ENCODE peak calls at places on chromosomes 4 and X, in six cellular contexts. One of them, this sample, is unnamed.

GRCh38 chr4:84091266-84091665 is 407.8 kb downstream of the NKX6-1 start:
- DNase-seq in K562: no peak
- DNase-seq in HCT116: no peak
- DNase-seq in GM12878: no peak
- DNase-seq in H1: no peak
- DNase-seq in HepG2: no peak
- DNase-seq in this sample: no peak

GRCh38 chrX:10233173-10233572 is 76.4 kb downstream of the CLCN4 start:
- DNase-seq in K562: no peak
- DNase-seq in HCT116: no peak
- DNase-seq in GM12878: no peak
- DNase-seq in H1: no peak
- DNase-seq in HepG2: no peak
- DNase-seq in this sample: no peak

GRCh38 chrX:45806410-45807121 is 605.9 kb upstream of the DIPK2B start:
- DNase-seq in K562: no peak
- DNase-seq in HCT116: no peak
- DNase-seq in GM12878: peak
- DNase-seq in H1: no peak
- DNase-seq in HepG2: no peak
- DNase-seq in this sample: no peak

GRCh38 chr4:146222313-146222712 is 8.0 kb downstream of the REELD1 start:
- DNase-seq in K562: no peak
- DNase-seq in HCT116: no peak
- DNase-seq in GM12878: no peak
- DNase-seq in H1: no peak
- DNase-seq in HepG2: no peak
- DNase-seq in this sample: no peak

GRCh38 chr4:147286846-147287587 is 193.9 kb upstream of the EDNRA start:
- DNase-seq in K562: no peak
- DNase-seq in HCT116: no peak
- DNase-seq in GM12878: no peak
- DNase-seq in H1: no peak
- DNase-seq in HepG2: no peak
- DNase-seq in this sample: no peak

GRCh38 chr4:6938237-6938636 is 28.6 kb downstream of the TBC1D14 start:
- DNase-seq in K562: no peak
- DNase-seq in HCT116: no peak
- DNase-seq in GM12878: no peak
- DNase-seq in H1: no peak
- DNase-seq in HepG2: no peak
- DNase-seq in this sample: no peak

GRCh38 chr4:108010167-108010566 is 20.5 kb downstream of the HADH start:
- DNase-seq in K562: no peak
- DNase-seq in HCT116: no peak
- DNase-seq in GM12878: no peak
- DNase-seq in H1: no peak
- DNase-seq in HepG2: no peak
- DNase-seq in this sample: no peak

GRCh38 chr4:40908297-40908696 is 158.5 kb downstream of the NSUN7 start:
- DNase-seq in K562: no peak
- DNase-seq in HCT116: peak
- DNase-seq in GM12878: no peak
- DNase-seq in H1: no peak
- DNase-seq in HepG2: no peak
- DNase-seq in this sample: no peak

GRCh38 chrX:43813898-43814297 is 68.4 kb downstream of the MAOB start:
- DNase-seq in K562: peak
- DNase-seq in HCT116: peak
- DNase-seq in GM12878: no peak
- DNase-seq in H1: peak
- DNase-seq in HepG2: no peak
- DNase-seq in this sample: peak

GRCh38 chrX:38036471-38036870 is 30.1 kb downstream of the SYTL5 start:
- DNase-seq in K562: no peak
- DNase-seq in HCT116: no peak
- DNase-seq in GM12878: no peak
- DNase-seq in H1: no peak
- DNase-seq in HepG2: no peak
- DNase-seq in this sample: no peak

GRCh38 chrX:39896951-39897740 is 200.6 kb downstream of the BCOR start:
- DNase-seq in K562: no peak
- DNase-seq in HCT116: no peak
- DNase-seq in GM12878: no peak
- DNase-seq in H1: peak
- DNase-seq in HepG2: peak
- DNase-seq in this sample: peak

GRCh38 chr4:127586922-127587571 is 45.7 kb upstream of the INTU start:
- DNase-seq in K562: peak
- DNase-seq in HCT116: peak
- DNase-seq in GM12878: no peak
- DNase-seq in H1: no peak
- DNase-seq in HepG2: peak
- DNase-seq in this sample: peak

GRCh38 chrX:135384161-135384836 is 37.4 kb upstream of the SMIM10L2A start:
- DNase-seq in K562: no peak
- DNase-seq in HCT116: no peak
- DNase-seq in GM12878: no peak
- DNase-seq in H1: no peak
- DNase-seq in HepG2: no peak
- DNase-seq in this sample: no peak

GRCh38 chr4:38166082-38166481 is 205.9 kb downstream of the PTTG2 start:
- DNase-seq in K562: no peak
- DNase-seq in HCT116: no peak
- DNase-seq in GM12878: no peak
- DNase-seq in H1: no peak
- DNase-seq in HepG2: no peak
- DNase-seq in this sample: no peak

GRCh38 chr4:87144346-87144745 is 76.1 kb downstream of the KLHL8 start:
- DNase-seq in K562: no peak
- DNase-seq in HCT116: no peak
- DNase-seq in GM12878: no peak
- DNase-seq in H1: no peak
- DNase-seq in HepG2: no peak
- DNase-seq in this sample: no peak

GRCh38 chr4:185665655-185666054 is 130.3 kb upstream of the PDLIM3 start:
- DNase-seq in K562: no peak
- DNase-seq in HCT116: no peak
- DNase-seq in GM12878: no peak
- DNase-seq in H1: no peak
- DNase-seq in HepG2: no peak
- DNase-seq in this sample: no peak

GRCh38 chr4:169286562-169287301 is 16.0 kb upstream of the SH3RF1 start:
- DNase-seq in K562: peak
- DNase-seq in HCT116: no peak
- DNase-seq in GM12878: no peak
- DNase-seq in H1: no peak
- DNase-seq in HepG2: no peak
- DNase-seq in this sample: no peak

GRCh38 chr4:22692736-22693135 is at the start of gene GBA3:
- DNase-seq in K562: no peak
- DNase-seq in HCT116: no peak
- DNase-seq in GM12878: no peak
- DNase-seq in H1: no peak
- DNase-seq in HepG2: no peak
- DNase-seq in this sample: no peak

GRCh38 chrX:68249401-68249831 is 183.9 kb downstream of the OPHN1 start:
- DNase-seq in K562: no peak
- DNase-seq in HCT116: no peak
- DNase-seq in GM12878: no peak
- DNase-seq in H1: no peak
- DNase-seq in HepG2: no peak
- DNase-seq in this sample: no peak

GRCh38 chrX:100194073-100194775 is 215.8 kb downstream of the PCDH19 start:
- DNase-seq in K562: no peak
- DNase-seq in HCT116: no peak
- DNase-seq in GM12878: no peak
- DNase-seq in H1: no peak
- DNase-seq in HepG2: no peak
- DNase-seq in this sample: no peak

GRCh38 chrX:7385131-7385530 is 237.2 kb upstream of the PUDP start:
- DNase-seq in K562: no peak
- DNase-seq in HCT116: no peak
- DNase-seq in GM12878: no peak
- DNase-seq in H1: no peak
- DNase-seq in HepG2: no peak
- DNase-seq in this sample: no peak

GRCh38 chr4:121526509-121526908 is 145.7 kb upstream of the QRFPR start:
- DNase-seq in K562: no peak
- DNase-seq in HCT116: no peak
- DNase-seq in GM12878: no peak
- DNase-seq in H1: no peak
- DNase-seq in HepG2: no peak
- DNase-seq in this sample: no peak
- TF ChIP-seq ZNF274 in K562: no peak
- TF ChIP-seq ZNF274 in HCT116: no peak
- TF ChIP-seq ZNF274 in GM12878: no peak
- TF ChIP-seq ZNF274 in H1: no peak
- TF ChIP-seq ZNF274 in HepG2: no peak
- TF ChIP-seq ZNF274 in this sample: no peak

DNA sequence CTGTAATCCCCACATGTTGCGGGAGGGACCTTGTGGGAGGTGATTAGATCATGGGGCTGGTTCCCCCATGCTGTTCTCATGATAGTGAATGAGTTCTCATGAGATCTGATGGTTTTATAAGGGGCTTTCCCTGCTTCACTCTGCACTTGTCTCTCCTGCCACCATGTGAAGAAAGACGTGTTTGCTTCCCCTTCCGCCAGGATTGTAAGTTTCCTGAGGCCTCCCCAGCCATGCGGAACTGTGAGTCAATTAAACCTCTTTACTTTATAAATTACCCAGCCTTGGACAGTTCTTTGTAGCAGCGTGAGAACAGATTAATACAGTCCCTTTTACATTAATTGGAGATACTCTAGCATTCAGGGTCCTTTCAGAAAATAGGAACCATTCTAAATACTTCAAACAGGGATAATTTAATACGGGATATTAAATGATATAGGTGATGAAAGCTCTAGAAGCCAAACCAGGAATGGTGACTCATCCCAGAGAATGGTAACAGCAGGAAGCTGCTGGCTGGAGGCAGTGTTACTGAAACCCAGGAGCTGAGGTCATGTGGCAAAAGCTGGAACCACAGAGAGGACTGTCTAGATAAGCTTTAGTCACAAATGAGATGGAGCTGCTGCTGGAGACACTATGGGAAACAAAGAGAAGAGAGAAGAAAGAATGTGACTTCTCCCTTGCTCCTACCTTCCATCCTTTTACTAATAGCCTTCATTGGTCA is 57.3 kb downstream of the GSTCD start:
- DNase-seq in K562: peak
- DNase-seq in HCT116: peak
- DNase-seq in GM12878: no peak
- DNase-seq in H1: no peak
- DNase-seq in HepG2: peak
- DNase-seq in this sample: peak
- TF ChIP-seq ZNF274 in K562: no peak
- TF ChIP-seq ZNF274 in HCT116: no peak
- TF ChIP-seq ZNF274 in GM12878: no peak
- TF ChIP-seq ZNF274 in H1: no peak
- TF ChIP-seq ZNF274 in HepG2: no peak
- TF ChIP-seq ZNF274 in this sample: no peak

DNA sequence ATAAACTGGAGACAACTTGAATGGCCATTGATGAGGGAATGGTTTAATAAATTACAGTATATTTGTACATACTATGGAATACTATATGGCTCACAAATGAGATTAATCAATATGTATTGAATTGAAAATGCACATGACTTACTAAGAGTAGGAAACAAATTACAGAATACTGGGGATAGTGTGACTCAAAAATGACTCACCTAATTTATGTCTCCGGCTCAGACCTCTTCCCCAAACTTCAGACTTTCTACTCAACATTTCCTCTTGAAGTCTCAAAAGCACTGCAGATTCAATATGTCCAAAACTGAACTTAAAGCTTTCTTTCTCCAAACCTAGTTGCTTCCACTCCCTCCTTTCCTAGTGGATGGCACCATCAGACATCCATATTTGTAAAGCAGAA is 28.8 kb upstream of the GRIA3 start:
- DNase-seq in K562: no peak
- DNase-seq in HCT116: no peak
- DNase-seq in GM12878: no peak
- DNase-seq in H1: no peak
- DNase-seq in HepG2: no peak
- DNase-seq in this sample: no peak
- TF ChIP-seq ZNF274 in K562: no peak
- TF ChIP-seq ZNF274 in HCT116: no peak
- TF ChIP-seq ZNF274 in GM12878: no peak
- TF ChIP-seq ZNF274 in H1: no peak
- TF ChIP-seq ZNF274 in HepG2: no peak
- TF ChIP-seq ZNF274 in this sample: no peak

GRCh38 chr4:26083987-26084386 is 170.0 kb downstream of the SMIM20 start:
- DNase-seq in K562: no peak
- DNase-seq in HCT116: peak
- DNase-seq in GM12878: peak
- DNase-seq in H1: no peak
- DNase-seq in HepG2: no peak
- DNase-seq in this sample: no peak
- TF ChIP-seq ZNF274 in K562: no peak
- TF ChIP-seq ZNF274 in HCT116: no peak
- TF ChIP-seq ZNF274 in GM12878: no peak
- TF ChIP-seq ZNF274 in H1: no peak
- TF ChIP-seq ZNF274 in HepG2: no peak
- TF ChIP-seq ZNF274 in this sample: no peak

GRCh38 chrX:12790878-12791252 is 347 bp upstream of the PRPS2 start:
- DNase-seq in K562: no peak
- DNase-seq in HCT116: no peak
- DNase-seq in GM12878: no peak
- DNase-seq in H1: no peak
- DNase-seq in HepG2: no peak
- DNase-seq in this sample: no peak
- TF ChIP-seq ZNF274 in K562: no peak
- TF ChIP-seq ZNF274 in HCT116: no peak
- TF ChIP-seq ZNF274 in GM12878: no peak
- TF ChIP-seq ZNF274 in H1: no peak
- TF ChIP-seq ZNF274 in HepG2: no peak
- TF ChIP-seq ZNF274 in this sample: no peak

GRCh38 chrX:132505116-132505515 is 16.3 kb upstream of the MBNL3 start:
- DNase-seq in K562: no peak
- DNase-seq in HCT116: no peak
- DNase-seq in GM12878: no peak
- DNase-seq in H1: no peak
- DNase-seq in HepG2: peak
- DNase-seq in this sample: no peak
- TF ChIP-seq ZNF274 in K562: no peak
- TF ChIP-seq ZNF274 in HCT116: no peak
- TF ChIP-seq ZNF274 in GM12878: no peak
- TF ChIP-seq ZNF274 in H1: no peak
- TF ChIP-seq ZNF274 in HepG2: no peak
- TF ChIP-seq ZNF274 in this sample: no peak

DNA sequence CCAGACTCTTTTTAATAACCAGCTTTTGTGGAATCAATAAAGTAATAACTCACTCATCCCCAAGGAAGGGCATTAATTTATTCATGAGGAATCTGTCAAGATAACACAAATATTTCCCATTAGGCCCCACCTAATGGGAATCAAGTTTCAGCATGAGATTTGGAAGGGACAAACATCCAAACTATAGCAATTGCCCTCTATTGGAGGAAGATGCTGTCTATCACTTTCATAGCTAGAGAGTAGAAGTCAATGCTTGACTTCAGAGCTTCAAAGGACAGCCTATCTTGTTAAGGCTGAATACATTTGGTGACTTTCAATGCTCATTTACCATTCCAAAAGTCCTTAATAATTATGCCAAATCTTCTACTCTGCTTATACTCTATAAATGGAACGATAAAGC is 84.9 kb upstream of the ATOH1 start:
- DNase-seq in K562: no peak
- DNase-seq in HCT116: no peak
- DNase-seq in GM12878: no peak
- DNase-seq in H1: no peak
- DNase-seq in HepG2: no peak
- DNase-seq in this sample: no peak
- TF ChIP-seq ZNF274 in K562: no peak
- TF ChIP-seq ZNF274 in HCT116: no peak
- TF ChIP-seq ZNF274 in GM12878: no peak
- TF ChIP-seq ZNF274 in H1: no peak
- TF ChIP-seq ZNF274 in HepG2: no peak
- TF ChIP-seq ZNF274 in this sample: no peak